ENCODE peak calls at places on chromosomes 16 and 17, in five cellular contexts. One of them, this sample, is unnamed.

GRCh38 chr17:41512789-41513547 is 5.7 kb downstream of the KRT15 start:
- DNase-seq in HFFc6: no peak
- DNase-seq in AG09309: no peak
- DNase-seq in omental fat pad: no peak
- DNase-seq in lung: no peak
- DNase-seq in this sample: no peak

GRCh38 chr17:37742762-37743611 is 1.9 kb downstream of the HNF1B start:
- DNase-seq in omental fat pad: no peak
- DNase-seq in lung: no peak
- DNase-seq in AG09309: no peak
- DNase-seq in HFFc6: no peak
- DNase-seq in this sample: no peak

GRCh38 chr17:44502598-44503079 is 567 bp downstream of the GPATCH8 start:
- DNase-seq in AG09309: no peak
- DNase-seq in lung: no peak
- DNase-seq in HFFc6: no peak
- DNase-seq in omental fat pad: no peak
- DNase-seq in this sample: no peak

GRCh38 chr16:2751577-2752034 is 832 bp upstream of the SRRM2 start:
- DNase-seq in HFFc6: no peak
- DNase-seq in lung: no peak
- DNase-seq in AG09309: no peak
- DNase-seq in omental fat pad: no peak
- DNase-seq in this sample: peak

GRCh38 chr16:77805403-77805802 is 17.0 kb downstream of the VAT1L start:
- DNase-seq in HFFc6: no peak
- DNase-seq in omental fat pad: no peak
- DNase-seq in lung: no peak
- DNase-seq in AG09309: no peak
- DNase-seq in this sample: no peak

GRCh38 chr16:55145771-55146603 is 178.0 kb upstream of the IRX6 start:
- DNase-seq in omental fat pad: no peak
- DNase-seq in HFFc6: no peak
- DNase-seq in lung: no peak
- DNase-seq in AG09309: no peak
- DNase-seq in this sample: no peak

GRCh38 chr16:28879261-28879840 is 1.1 kb downstream of the ATP2A1 start:
- DNase-seq in AG09309: no peak
- DNase-seq in HFFc6: peak
- DNase-seq in lung: no peak
- DNase-seq in omental fat pad: no peak
- DNase-seq in this sample: no peak

GRCh38 chr17:83056583-83057396 is 22.6 kb upstream of the METRNL start:
- DNase-seq in HFFc6: no peak
- DNase-seq in lung: no peak
- DNase-seq in omental fat pad: no peak
- DNase-seq in AG09309: no peak
- DNase-seq in this sample: no peak

GRCh38 chr16:11877374-11877773 is 26.0 kb upstream of the RSL1D1 start:
- DNase-seq in lung: no peak
- DNase-seq in AG09309: no peak
- DNase-seq in omental fat pad: no peak
- DNase-seq in HFFc6: no peak
- DNase-seq in this sample: no peak

GRCh38 chr16:86565644-86566511 is 751 bp upstream of the FOXC2 start:
- DNase-seq in lung: no peak
- DNase-seq in omental fat pad: no peak
- DNase-seq in AG09309: no peak
- DNase-seq in HFFc6: no peak
- DNase-seq in this sample: no peak

GRCh38 chr17:41377546-41377945 is 4.6 kb downstream of the KRT34 start:
- DNase-seq in HFFc6: peak
- DNase-seq in AG09309: no peak
- DNase-seq in omental fat pad: no peak
- DNase-seq in lung: no peak
- DNase-seq in this sample: no peak

GRCh38 chr17:27809555-27809954 is 9.2 kb upstream of the NOS2 start:
- DNase-seq in AG09309: no peak
- DNase-seq in lung: no peak
- DNase-seq in omental fat pad: no peak
- DNase-seq in HFFc6: no peak
- DNase-seq in this sample: no peak

GRCh38 chr17:48144976-48145798 is 37.6 kb downstream of the SNX11 start:
- DNase-seq in HFFc6: no peak
- DNase-seq in AG09309: no peak
- DNase-seq in omental fat pad: no peak
- DNase-seq in lung: no peak
- DNase-seq in this sample: peak

GRCh38 chr17:49315974-49316570 is 46.0 kb downstream of the ZNF652 start:
- DNase-seq in lung: no peak
- DNase-seq in HFFc6: peak
- DNase-seq in AG09309: no peak
- DNase-seq in omental fat pad: no peak
- DNase-seq in this sample: no peak

GRCh38 chr17:49312722-49313121 is 49.3 kb downstream of the ZNF652 start:
- DNase-seq in omental fat pad: no peak
- DNase-seq in lung: no peak
- DNase-seq in AG09309: no peak
- DNase-seq in HFFc6: no peak
- DNase-seq in this sample: no peak

GRCh38 chr17:49315551-49315951 is 46.5 kb downstream of the ZNF652 start:
- DNase-seq in HFFc6: peak
- DNase-seq in lung: peak
- DNase-seq in AG09309: peak
- DNase-seq in omental fat pad: peak
- DNase-seq in this sample: no peak

GRCh38 chr17:49316889-49317288 is 45.2 kb downstream of the ZNF652 start:
- DNase-seq in HFFc6: no peak
- DNase-seq in omental fat pad: no peak
- DNase-seq in lung: no peak
- DNase-seq in AG09309: no peak
- DNase-seq in this sample: no peak

GRCh38 chr17:49318438-49318965 is 43.5 kb downstream of the ZNF652 start:
- DNase-seq in AG09309: no peak
- DNase-seq in lung: no peak
- DNase-seq in HFFc6: no peak
- DNase-seq in omental fat pad: no peak
- DNase-seq in this sample: no peak
- TF ChIP-seq CTCF in AG09309: no peak
- TF ChIP-seq CTCF in lung: no peak
- TF ChIP-seq CTCF in HFFc6: no peak
- TF ChIP-seq CTCF in omental fat pad: no peak
- TF ChIP-seq CTCF in this sample: no peak

GRCh38 chr16:88338111-88338510 is 44.6 kb upstream of the ZNF469 start:
- DNase-seq in HFFc6: no peak
- DNase-seq in lung: no peak
- DNase-seq in omental fat pad: no peak
- DNase-seq in AG09309: no peak
- DNase-seq in this sample: no peak
- TF ChIP-seq CTCF in HFFc6: peak
- TF ChIP-seq CTCF in lung: no peak
- TF ChIP-seq CTCF in omental fat pad: no peak
- TF ChIP-seq CTCF in AG09309: peak
- TF ChIP-seq CTCF in this sample: no peak

GRCh38 chr17:1487939-1488825 is 4.3 kb downstream of the MYO1C start:
- DNase-seq in AG09309: peak
- DNase-seq in omental fat pad: peak
- DNase-seq in HFFc6: peak
- DNase-seq in lung: peak
- DNase-seq in this sample: peak
- TF ChIP-seq CTCF in AG09309: no peak
- TF ChIP-seq CTCF in omental fat pad: no peak
- TF ChIP-seq CTCF in HFFc6: peak
- TF ChIP-seq CTCF in lung: no peak
- TF ChIP-seq CTCF in this sample: no peak

DNA sequence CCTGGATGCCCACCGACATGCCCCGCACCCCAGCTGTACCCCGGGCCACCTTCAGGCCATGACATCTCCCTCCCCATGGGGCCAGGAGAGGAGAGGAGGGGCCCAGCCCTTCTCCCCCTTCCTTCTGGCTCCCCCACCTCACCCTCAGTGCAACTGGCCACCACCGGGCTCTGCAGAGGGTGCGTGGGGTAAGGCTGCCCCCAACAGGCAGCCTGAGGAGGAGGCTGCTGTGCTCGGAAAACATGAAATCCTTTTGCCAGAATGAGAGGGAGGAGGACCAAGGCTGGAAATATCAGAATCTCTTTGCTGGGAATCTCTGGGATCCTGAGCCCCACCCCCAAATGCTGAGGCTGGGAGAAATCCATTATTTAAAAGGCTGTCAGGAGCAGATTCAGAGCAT is 68.4 kb downstream of the CCT6B start:
- DNase-seq in omental fat pad: no peak
- DNase-seq in AG09309: no peak
- DNase-seq in HFFc6: no peak
- DNase-seq in lung: no peak
- DNase-seq in this sample: peak
- TF ChIP-seq CTCF in omental fat pad: no peak
- TF ChIP-seq CTCF in AG09309: peak
- TF ChIP-seq CTCF in HFFc6: peak
- TF ChIP-seq CTCF in lung: no peak
- TF ChIP-seq CTCF in this sample: no peak

This sample was measured in mesothelial cell of epicardium.